ENCODE peak calls at places on chromosomes 1 and 21, in four cellular contexts. U is prostate gland, Z is mammary epithelial cell, A is colonic mucosa. J is an unnamed sample. For H3K27me3 and H3K4me1, the result is how much of the 10 kb centered on the place peaks cover.

GRCh38 chr21:35231115-35231514 is 182.0 kb upstream of the RUNX1 start:
- DNase-seq in Z (peak), A (no peak), U (no peak), J (peak)

GRCh38 chr1:60924165-60924564 is 158.2 kb upstream of the NFIA start:
- DNase-seq in U (no peak), Z (no peak), A (no peak), J (no peak)

GRCh38 chr1:193799948-193800690 is 613.7 kb upstream of the B3GALT2 start:
- DNase-seq in Z (no peak), A (no peak), U (no peak), J (no peak)

GRCh38 chr1:94661431-94661830 is 119.9 kb upstream of the F3 start:
- DNase-seq in Z (no peak), A (no peak), U (no peak), J (no peak)

GRCh38 chr21:42567861-42568260 is 54.2 kb downstream of the SLC37A1 start:
- DNase-seq in U (no peak), A (no peak), Z (no peak), J (no peak)

GRCh38 chr1:44714532-44714931 is 16.4 kb downstream of the RNU5D-1 start:
- DNase-seq in A (no peak), U (no peak), Z (no peak), J (no peak)

GRCh38 chr21:42411197-42411869 is 7.6 kb downstream of the UBASH3A start:
- DNase-seq in Z (no peak), U (no peak), A (no peak), J (no peak)

GRCh38 chr1:34597877-34598514 is 156.9 kb upstream of the GJB5 start:
- DNase-seq in Z (peak), U (peak), A (peak), J (peak)

GRCh38 chr1:109910963-109911798 is 532 bp downstream of the CSF1 start:
- DNase-seq in Z (peak), A (no peak), U (no peak), J (peak)

GRCh38 chr1:214466759-214467585 is 84.4 kb downstream of the PTPN14 start:
- DNase-seq in U (peak), Z (peak), A (peak), J (no peak)

GRCh38 chr1:208834346-208835081 is 590.3 kb upstream of the PLXNA2 start:
- DNase-seq in U (no peak), Z (no peak), A (no peak), J (peak)

GRCh38 chr1:196896355-196896754 is 8.5 kb downstream of the CFHR4 start:
- DNase-seq in Z (no peak), A (no peak), U (no peak), J (no peak)

GRCh38 chr1:221829327-221830011 is 87.6 kb upstream of the DUSP10 start:
- DNase-seq in U (no peak), Z (peak), A (no peak), J (peak)

GRCh38 chr1:214476958-214477870 is 74.2 kb downstream of the PTPN14 start:
- DNase-seq in U (peak), Z (peak), A (no peak), J (peak)

GRCh38 chr1:59077739-59078503 is 219.0 kb upstream of the FGGY start:
- DNase-seq in A (no peak), U (no peak), Z (no peak), J (no peak)

GRCh38 chr21:31798842-31799691 is 67.1 kb upstream of the SCAF4 start:
- DNase-seq in U (no peak), Z (peak), A (no peak), J (peak)

GRCh38 chr1:24934300-24935195 is 4.5 kb upstream of the RUNX3 start:
- DNase-seq in A (no peak), Z (no peak), U (no peak), J (no peak)

GRCh38 chr21:46031484-46031883 is 49.9 kb downstream of the COL6A1 start:
- DNase-seq in A (no peak), U (no peak), Z (no peak), J (no peak)

GRCh38 chr1:76068542-76068941 is 6.0 kb upstream of the ST6GALNAC3 start:
- DNase-seq in U (no peak), A (no peak), Z (no peak), J (peak)

GRCh38 chr1:6016191-6016865 is 24.1 kb upstream of the NPHP4 start:
- DNase-seq in Z (peak), U (no peak), A (no peak), J (no peak)

GRCh38 chr21:34020005-34020847 is 53.2 kb upstream of the MRPS6 start:
- DNase-seq in Z (no peak), A (no peak), U (no peak), J (peak)

GRCh38 chr1:78283691-78284090 is 207.1 kb upstream of the PTGFR start:
- DNase-seq in Z (no peak), U (no peak), A (no peak), J (no peak)

GRCh38 chr1:52416811-52417210 is 12.4 kb downstream of the PRPF38A start:
- DNase-seq in Z (no peak), U (no peak), A (no peak), J (no peak)

GRCh38 chr1:31715097-31715872 is 11.5 kb upstream of the COL16A1 start:
- DNase-seq in Z (no peak), A (peak), U (peak), J (peak)

GRCh38 chr1:196148367-196148970 is 459.8 kb downstream of the KCNT2 start:
- DNase-seq in U (no peak), Z (peak), A (no peak), J (peak)

GRCh38 chr1:145690587-145691558 is 16.3 kb downstream of the PDZK1 start:
- DNase-seq in U (peak), A (no peak), Z (peak), J (peak)

GRCh38 chr1:168273575-168273974 is 7.1 kb upstream of the TBX19 start:
- DNase-seq in U (no peak), Z (no peak), A (no peak), J (peak)

GRCh38 chr1:159790237-159790917 is 9.6 kb downstream of the DUSP23 start:
- DNase-seq in U (no peak), A (no peak), Z (no peak), J (peak)

GRCh38 chr21:17576080-17576835 is 36.4 kb downstream of the BTG3 start:
- DNase-seq in A (no peak), U (no peak), Z (no peak), J (no peak)

GRCh38 chr1:191582169-191582568 is 576.1 kb upstream of the RGS18 start:
- DNase-seq in Z (no peak), U (no peak), A (no peak), J (no peak)

GRCh38 chr21:31299291-31300147 is 44.5 kb downstream of the TIAM1 start:
- DNase-seq in U (peak), A (no peak), Z (no peak), J (no peak)

GRCh38 chr1:3668585-3669300 is 16.4 kb downstream of the TP73 start:
- DNase-seq in U (peak), A (peak), Z (peak), J (no peak)

GRCh38 chr1:88979054-88979748 is 13.2 kb downstream of the KYAT3 start:
- DNase-seq in Z (peak), A (no peak), U (no peak), J (no peak)

GRCh38 chr21:40562603-40563002 is 284.4 kb downstream of the DSCAM start:
- DNase-seq in Z (no peak), A (no peak), U (no peak), J (no peak)

GRCh38 chr1:10549919-10550656 is 75.3 kb downstream of the PEX14 start:
- DNase-seq in Z (no peak), U (no peak), A (no peak), J (no peak)

GRCh38 chr1:174000274-174000852 is 21.8 kb downstream of the RC3H1 start:
- DNase-seq in A (no peak), Z (no peak), U (no peak), J (peak)

GRCh38 chr1:209667103-209667502 is 8.1 kb upstream of the G0S2 start:
- DNase-seq in U (no peak), A (no peak), Z (no peak), J (no peak)

GRCh38 chr1:248144513-248145198 is at the start of gene OR2M5:
- DNase-seq in U (no peak), Z (no peak), A (no peak), J (no peak)

GRCh38 chr1:64173300-64173940 is 30.0 kb upstream of the UBE2U start:
- DNase-seq in Z (no peak), A (no peak), U (no peak), J (peak)

GRCh38 chr21:46634966-46635323 is 529 bp upstream of the PRMT2 start:
- DNase-seq in U (peak), Z (peak), A (peak), J (peak)

GRCh38 chr1:225451340-225451739 is 23.5 kb upstream of the LBR start:
- DNase-seq in Z (peak), U (no peak), A (no peak), J (no peak)

GRCh38 chr1:225454067-225454618 is 26.3 kb upstream of the LBR start:
- DNase-seq in Z (no peak), A (no peak), U (no peak), J (no peak)

GRCh38 chr1:225451840-225452515 is 24.1 kb upstream of the LBR start:
- DNase-seq in Z (no peak), U (no peak), A (no peak), J (no peak)

GRCh38 chr1:225458222-225458631 is 30.4 kb upstream of the LBR start:
- DNase-seq in A (no peak), Z (no peak), U (no peak), J (peak)

GRCh38 chr1:225454733-225455132 is 26.9 kb upstream of the LBR start:
- DNase-seq in A (no peak), Z (peak), U (no peak), J (peak)
- H3K27ac ChIP-seq in A (peak), Z (no peak), U (peak), J (no peak)

GRCh38 chr1:70063861-70064260 is 141.5 kb downstream of the LRRC40 start:
- DNase-seq in U (no peak), Z (no peak), A (no peak), J (no peak)
- H3K27me3 ChIP-seq in U (under half), Z (under half), A (under half), J (under half)

DNA sequence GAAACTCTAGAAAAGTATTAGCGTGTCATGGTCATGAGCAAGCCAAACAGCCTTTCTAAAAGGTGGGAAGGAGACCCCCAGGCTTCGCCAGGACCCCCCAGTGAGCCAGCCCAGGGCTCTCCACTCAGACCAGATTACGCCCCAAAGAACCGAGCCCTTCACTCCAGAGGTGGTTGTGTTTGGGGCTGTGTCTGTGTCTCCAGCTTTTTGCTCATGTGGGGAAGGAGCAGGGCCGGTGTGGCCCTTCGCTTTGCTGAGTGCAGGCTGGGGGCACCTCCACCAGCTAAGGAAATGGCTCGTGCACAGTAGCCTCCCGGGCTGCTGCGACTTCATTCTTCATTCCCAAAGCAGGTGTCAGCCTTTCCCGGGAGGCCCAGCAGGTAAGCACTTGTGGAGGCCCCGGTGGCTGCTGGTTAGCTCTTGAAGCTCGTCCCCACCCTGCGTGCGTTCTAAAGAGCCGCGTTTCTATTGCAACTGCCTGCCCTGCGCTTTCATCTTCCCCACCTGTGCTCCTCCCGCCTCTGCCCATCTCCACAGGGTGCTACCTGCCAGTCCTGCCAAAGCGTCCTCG is 531 bp downstream of the TSPEAR start:
- DNase-seq in A (no peak), U (no peak), Z (peak), J (no peak)
- H3K4me1 ChIP-seq in A (under half), U (under half), Z (under half), J (under half)

GRCh38 chr1:21927531-21928237 is 9.4 kb downstream of the HSPG2 start:
- DNase-seq in Z (no peak), U (no peak), A (peak), J (peak)

GRCh38 chr1:21924503-21925005 is 12.6 kb downstream of the HSPG2 start:
- DNase-seq in U (no peak), A (no peak), Z (no peak), J (no peak)

GRCh38 chr1:21926814-21927530 is 10.1 kb downstream of the HSPG2 start:
- DNase-seq in U (no peak), A (no peak), Z (no peak), J (peak)

GRCh38 chr1:21925334-21925940 is 11.7 kb downstream of the HSPG2 start:
- DNase-seq in U (no peak), Z (no peak), A (no peak), J (no peak)

DNA sequence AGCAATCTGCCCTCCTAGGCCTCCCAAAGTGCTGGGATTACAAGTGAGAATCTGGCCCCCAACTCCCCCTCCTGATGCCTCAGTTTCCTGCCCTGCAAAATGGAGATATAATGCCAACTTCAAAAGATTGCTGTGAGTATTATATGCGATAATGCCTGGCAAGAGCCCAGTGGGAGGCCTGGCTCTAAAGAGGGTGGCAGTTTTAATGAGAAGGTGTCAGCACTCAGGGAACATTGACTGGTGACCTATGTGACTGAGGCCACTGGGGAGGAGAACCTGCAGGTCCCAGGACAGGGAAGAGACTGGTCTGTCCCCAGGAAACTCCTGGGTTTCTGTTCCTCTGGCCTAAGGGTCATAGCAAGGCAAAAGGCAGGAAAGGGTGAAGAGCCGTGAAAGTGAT is 11.0 kb downstream of the HSPG2 start:
- DNase-seq in U (no peak), A (no peak), Z (no peak), J (no peak)
- H3K27ac ChIP-seq in U (peak), A (peak), Z (no peak), J (peak)

DNA sequence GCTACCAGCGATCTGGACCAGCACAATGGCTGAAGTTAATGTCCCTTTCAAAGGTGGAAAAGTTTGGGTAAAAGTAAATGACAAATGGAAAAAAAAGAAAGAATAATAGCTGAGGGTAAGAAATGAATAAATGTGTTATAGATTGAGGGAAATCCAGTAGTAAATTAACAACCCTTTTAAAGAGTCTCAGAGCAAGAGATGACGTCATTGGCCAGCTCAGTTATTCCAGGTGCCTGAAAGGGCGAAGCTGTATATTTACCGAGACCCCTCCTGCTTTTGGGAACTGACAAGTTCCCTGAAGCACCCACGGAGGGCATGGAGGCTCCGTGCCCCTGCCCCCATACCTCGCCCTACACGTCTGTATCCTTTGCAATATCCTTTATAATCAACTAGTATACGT is 40.5 kb upstream of the KCNJ6 start:
- DNase-seq in U (no peak), Z (no peak), A (no peak), J (no peak)
- H3K27me3 ChIP-seq in U (under half), Z (under half), A (under half), J (under half)

GRCh38 chr1:225596152-225596551 is 56.8 kb downstream of the ENAH start:
- DNase-seq in Z (peak), A (no peak), U (no peak), J (no peak)

GRCh38 chr1:225597926-225598575 is 54.9 kb downstream of the ENAH start:
- DNase-seq in Z (peak), U (no peak), A (no peak), J (peak)

GRCh38 chr1:225592362-225592761 is 60.6 kb downstream of the ENAH start:
- DNase-seq in U (no peak), Z (no peak), A (no peak), J (no peak)

GRCh38 chr1:225596736-225597135 is 56.2 kb downstream of the ENAH start:
- DNase-seq in U (no peak), A (no peak), Z (no peak), J (no peak)

DNA sequence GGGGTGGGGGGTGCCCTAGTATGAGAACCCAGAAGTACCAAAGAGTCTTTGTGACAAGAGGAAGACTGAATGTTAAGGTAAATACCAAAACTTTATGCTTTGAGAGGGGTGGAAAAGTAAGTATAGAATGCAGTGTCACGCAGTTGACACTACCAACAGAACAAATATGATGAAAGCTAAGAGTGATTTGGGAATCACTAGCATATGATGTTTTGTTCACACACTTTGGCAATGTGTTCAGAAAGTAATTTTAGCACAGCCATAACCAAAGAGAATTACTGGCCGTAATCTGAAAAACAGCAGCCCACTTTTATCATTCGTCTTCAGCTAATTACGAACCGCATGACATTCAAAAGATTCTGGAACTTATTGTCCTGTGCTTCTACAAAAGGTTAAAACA is 59.5 kb downstream of the ENAH start:
- DNase-seq in Z (no peak), A (no peak), U (no peak), J (no peak)
- H3K4me1 ChIP-seq in Z (under half), A (under half), U (under half), J (under half)

J was measured in fibroblast of lung.